ENCODE peak calls at places on chromosomes 3 and 15, in five cellular contexts. K is H1, U is IMR-90, Z is H9, Y is mesenchymal stem cell. P is an unnamed sample. For H3K9me3, the result is how much of the 10 kb centered on the place peaks cover.

GRCh38 chr3:56878046-56878445 is 76.3 kb upstream of the ARHGEF3 start:
- DNase-seq in K (no peak), U (peak), Z (no peak), Y (peak), P (no peak)

GRCh38 chr3:88321696-88322095 is 171.9 kb downstream of the C3orf38 start:
- DNase-seq in K (no peak), U (no peak), Z (no peak), Y (peak), P (no peak)

GRCh38 chr15:94306700-94307650 is 75.6 kb downstream of the MCTP2 start:
- DNase-seq in K (no peak), U (peak), Z (no peak), Y (peak), P (no peak)

GRCh38 chr3:48402281-48402732 is 27.6 kb downstream of the PLXNB1 start:
- DNase-seq in K (no peak), U (peak), Z (no peak), Y (peak), P (no peak)

GRCh38 chr3:94440767-94441493 is 378.1 kb downstream of the NSUN3 start:
- DNase-seq in K (no peak), U (peak), Z (no peak), Y (peak), P (no peak)

GRCh38 chr15:60387321-60387720 is 10.5 kb downstream of the ANXA2 start:
- DNase-seq in K (no peak), U (no peak), Z (no peak), Y (no peak), P (no peak)

GRCh38 chr15:85379403-85380131 is 836 bp upstream of the AKAP13 start:
- DNase-seq in K (no peak), U (no peak), Z (no peak), Y (peak), P (no peak)

GRCh38 chr3:85254738-85255137 is 295.9 kb downstream of the CADM2 start:
- DNase-seq in K (no peak), U (peak), Z (no peak), Y (no peak), P (no peak)

GRCh38 chr3:189269356-189269755 is 97.6 kb downstream of the TPRG1 start:
- DNase-seq in K (no peak), U (no peak), Z (no peak), Y (no peak), P (no peak)

GRCh38 chr15:99361541-99362185 is 110.4 kb downstream of the LRRC28 start:
- DNase-seq in K (no peak), U (peak), Z (no peak), Y (no peak), P (no peak)

GRCh38 chr3:98655666-98656065 is 62.3 kb upstream of the CPOX start:
- DNase-seq in K (no peak), U (peak), Z (no peak), Y (peak), P (no peak)

GRCh38 chr15:85154061-85154460 is 172.4 kb downstream of the PDE8A start:
- DNase-seq in K (no peak), U (no peak), Z (no peak), Y (no peak), P (no peak)

GRCh38 chr15:41870689-41871081 is 23.2 kb downstream of the SPTBN5 start:
- DNase-seq in K (no peak), U (peak), Z (no peak), Y (peak), P (no peak)

GRCh38 chr3:117399311-117400068 is 689.9 kb downstream of the TUSC7 start:
- DNase-seq in K (peak), U (peak), Z (peak), Y (peak), P (peak)

GRCh38 chr15:72197045-72197459 is 535 bp downstream of the GRAMD2A start:
- DNase-seq in K (no peak), U (no peak), Z (no peak), Y (peak), P (no peak)

GRCh38 chr3:142641504-142641903 is 45.3 kb downstream of the PLS1 start:
- DNase-seq in K (no peak), U (no peak), Z (no peak), Y (no peak), P (no peak)

GRCh38 chr3:128858167-128858566 is 21.3 kb upstream of the ACAD9 start:
- DNase-seq in K (no peak), U (no peak), Z (no peak), Y (no peak), P (no peak)
- H3K9me3 ChIP-seq in K (half or more), U (under half), Z (half or more), Y (under half), P (under half)

DNA sequence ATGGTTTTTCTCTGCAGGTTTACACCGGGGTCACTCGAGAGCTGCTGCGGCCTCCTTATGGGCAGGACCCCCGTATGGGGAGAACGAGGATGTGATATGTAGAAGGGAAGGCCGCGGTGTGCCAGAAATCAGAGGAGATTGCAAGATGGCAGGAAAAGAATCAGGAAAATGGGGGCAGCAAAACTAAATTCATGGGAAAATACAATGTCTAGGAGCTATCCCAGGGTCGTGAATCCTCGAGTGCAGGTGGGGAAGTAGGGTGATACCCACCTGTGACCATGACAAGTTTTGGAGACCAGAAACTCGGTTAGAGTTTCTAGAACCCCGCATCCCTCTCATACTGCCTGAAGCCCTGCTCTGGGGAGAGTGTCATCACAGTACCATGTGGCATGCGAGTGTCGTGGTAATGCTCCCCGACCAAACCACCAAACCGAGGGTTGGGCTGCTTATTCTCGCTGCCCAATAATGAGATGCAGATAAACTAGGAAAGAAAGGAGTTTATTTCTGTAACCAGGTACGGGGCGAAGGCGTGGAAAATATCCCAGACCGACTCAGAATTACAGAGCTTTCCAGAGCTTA is 781 bp downstream of the TRNT1 start:
- DNase-seq in K (no peak), U (peak), Z (no peak), Y (peak), P (no peak)
- H3K18ac ChIP-seq in K (peak), U (peak), Z (peak), Y (peak), P (peak)

GRCh38 chr3:54168451-54168850 is 46.1 kb downstream of the CACNA2D3 start:
- DNase-seq in K (no peak), U (no peak), Z (peak), Y (no peak), P (no peak)

GRCh38 chr3:54167999-54168398 is 45.6 kb downstream of the CACNA2D3 start:
- DNase-seq in K (no peak), U (no peak), Z (no peak), Y (no peak), P (no peak)

GRCh38 chr3:54171509-54171908 is 49.2 kb downstream of the CACNA2D3 start:
- DNase-seq in K (no peak), U (no peak), Z (no peak), Y (no peak), P (no peak)

GRCh38 chr3:54171951-54172350 is 49.6 kb downstream of the CACNA2D3 start:
- DNase-seq in K (no peak), U (no peak), Z (no peak), Y (no peak), P (no peak)

GRCh38 chr3:54169524-54169923 is 47.2 kb downstream of the CACNA2D3 start:
- DNase-seq in K (no peak), U (no peak), Z (no peak), Y (no peak), P (no peak)
- H3K23ac ChIP-seq in K (no peak), U (no peak), Z (no peak), Y (no peak), P (no peak)

GRCh38 chr3:119120480-119120879 is 25.5 kb upstream of the TEX55 start:
- DNase-seq in K (no peak), U (no peak), Z (peak), Y (no peak), P (no peak)
- H3K9me3 ChIP-seq in K (under half), U (under half), Z (under half), Y (under half), P (under half)

GRCh38 chr3:16076564-16076963 is 97.9 kb upstream of the GALNT15 start:
- DNase-seq in K (no peak), U (no peak), Z (no peak), Y (no peak), P (no peak)

GRCh38 chr3:16084887-16085286 is 89.6 kb upstream of the GALNT15 start:
- DNase-seq in K (no peak), U (peak), Z (no peak), Y (no peak), P (no peak)

GRCh38 chr3:16081661-16082060 is 92.8 kb upstream of the GALNT15 start:
- DNase-seq in K (no peak), U (no peak), Z (no peak), Y (no peak), P (no peak)

GRCh38 chr3:16085410-16085809 is 89.1 kb upstream of the GALNT15 start:
- DNase-seq in K (no peak), U (no peak), Z (no peak), Y (no peak), P (no peak)

DNA sequence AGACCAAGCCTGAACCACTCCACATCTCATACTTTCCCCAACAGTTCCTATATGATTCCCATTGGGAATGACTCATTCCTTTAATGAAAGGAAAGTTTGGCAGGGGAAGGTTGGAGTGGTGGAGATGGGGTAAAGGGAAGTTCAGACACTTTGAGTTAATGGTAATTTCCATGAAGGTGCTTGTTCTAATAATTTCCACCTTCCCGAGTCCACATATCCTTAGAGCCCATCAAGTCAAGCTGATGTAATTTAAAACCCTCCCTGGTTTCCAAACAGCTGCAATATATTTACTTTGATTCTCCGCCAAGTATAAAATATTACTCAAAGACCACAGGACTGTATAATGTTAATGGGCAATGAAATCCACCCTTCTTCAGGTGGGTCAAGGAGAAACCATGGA is 95.0 kb upstream of the GALNT15 start:
- DNase-seq in K (no peak), U (peak), Z (no peak), Y (no peak), P (no peak)
- H3K18ac ChIP-seq in K (no peak), U (peak), Z (no peak), Y (no peak), P (no peak)

GRCh38 chr15:81197255-81197630 is 564 bp downstream of the IL16 start:
- DNase-seq in K (no peak), U (no peak), Z (no peak), Y (no peak), P (no peak)
- H3K23ac ChIP-seq in K (no peak), U (no peak), Z (no peak), Y (no peak), P (no peak)

GRCh38 chr15:25192651-25193050 is 237.9 kb downstream of the SNRPN start:
- DNase-seq in K (no peak), U (no peak), Z (no peak), Y (no peak), P (no peak)

GRCh38 chr15:25188051-25188450 is 233.3 kb downstream of the SNRPN start:
- DNase-seq in K (no peak), U (no peak), Z (no peak), Y (no peak), P (no peak)

GRCh38 chr15:25186906-25187645 is 232.3 kb downstream of the SNRPN start:
- DNase-seq in K (no peak), U (no peak), Z (no peak), Y (no peak), P (no peak)

GRCh38 chr15:25188551-25189101 is 233.8 kb downstream of the SNRPN start:
- DNase-seq in K (no peak), U (no peak), Z (no peak), Y (no peak), P (no peak)

GRCh38 chr15:25189551-25189950 is 234.8 kb downstream of the SNRPN start:
- DNase-seq in K (no peak), U (no peak), Z (no peak), Y (no peak), P (no peak)
- H3K9me3 ChIP-seq in K (half or more), U (half or more), Z (half or more), Y (under half), P (half or more)

GRCh38 chr3:160677459-160677901 is 520 bp downstream of the ARL14 start:
- DNase-seq in K (no peak), U (peak), Z (no peak), Y (peak), P (no peak)
- H3K18ac ChIP-seq in K (no peak), U (peak), Z (no peak), Y (no peak), P (no peak)

GRCh38 chr3:42213417-42213816 is 52.6 kb downstream of the CCK start:
- DNase-seq in K (no peak), U (no peak), Z (no peak), Y (no peak), P (no peak)

GRCh38 chr3:42209917-42210316 is 56.1 kb downstream of the CCK start:
- DNase-seq in K (no peak), U (no peak), Z (no peak), Y (no peak), P (no peak)

GRCh38 chr3:42214565-42215283 is 51.3 kb downstream of the CCK start:
- DNase-seq in K (no peak), U (peak), Z (no peak), Y (peak), P (no peak)

GRCh38 chr3:42214064-42214463 is 51.9 kb downstream of the CCK start:
- DNase-seq in K (no peak), U (no peak), Z (no peak), Y (no peak), P (no peak)

DNA sequence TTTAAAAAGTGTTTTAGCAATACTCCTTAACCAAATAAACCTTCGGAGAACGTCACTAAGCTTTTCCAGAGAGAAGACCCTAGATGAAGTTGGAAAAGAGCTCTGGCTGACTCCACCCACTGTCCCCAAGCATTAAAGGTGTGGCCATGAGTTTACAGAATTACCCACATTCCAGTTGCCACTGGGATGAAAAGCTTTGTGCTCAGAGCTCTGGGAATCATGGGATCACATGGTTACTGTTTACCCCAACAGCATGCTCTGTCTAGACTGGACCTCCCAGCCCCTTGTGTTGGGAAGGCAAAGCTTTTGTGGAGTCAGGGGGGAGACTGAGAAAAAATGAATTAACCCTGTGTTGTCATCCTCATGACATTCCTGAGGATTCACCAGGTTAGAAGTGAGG is 55.3 kb downstream of the CCK start:
- DNase-seq in K (no peak), U (no peak), Z (no peak), Y (no peak), P (no peak)
- H3K23ac ChIP-seq in K (no peak), U (no peak), Z (no peak), Y (no peak), P (no peak)

P was measured in neuronal stem cell.